ENCODE peak calls at places on chromosomes 11 and 22, in four cellular contexts. O is AG08395; F is Kasumi-1; H is stimulated activated CD8-positive, alpha-beta memory T cell treated with anti-CD3 and anti-CD28 coated beads, Interleukin-7, amount 100 ng/mL, for 1 hour. J is an unnamed sample.

GRCh38 chr11:32088117-32088941 is 2.5 kb upstream of the RCN1 start:
- DNase-seq in O (peak), H (no peak), F (no peak), J (peak)

GRCh38 chr11:111541209-111542061 is 915 bp downstream of the LAYN start:
- DNase-seq in O (peak), F (no peak), H (no peak), J (no peak)

GRCh38 chr11:2190670-2191471 is 19.3 kb upstream of the TH start:
- DNase-seq in F (peak), O (no peak), H (no peak), J (peak)

GRCh38 chr11:2202900-2203439 is 31.4 kb upstream of the TH start:
- DNase-seq in O (no peak), H (no peak), F (no peak), J (no peak)

GRCh38 chr11:85062626-85063025 is 564.5 kb downstream of the DLG2 start:
- DNase-seq in O (no peak), F (no peak), H (no peak), J (no peak)

GRCh38 chr22:31179345-31179744 is 19.4 kb downstream of the RNF185 start:
- DNase-seq in H (no peak), O (peak), F (no peak), J (peak)

GRCh38 chr11:88402192-88402715 is 64.7 kb upstream of the CTSC start:
- DNase-seq in F (no peak), O (peak), H (no peak), J (no peak)

GRCh38 chr11:17544181-17544622 is at the start of gene USH1C:
- DNase-seq in O (no peak), F (no peak), H (no peak), J (no peak)

GRCh38 chr22:23246982-23247766 is 66.9 kb downstream of the BCR start:
- DNase-seq in O (no peak), H (no peak), F (no peak), J (no peak)

GRCh38 chr22:46738961-46739870 is 1.2 kb upstream of the CERK start:
- DNase-seq in H (no peak), O (peak), F (no peak), J (no peak)

GRCh38 chr11:86955111-86955673 is at the start of gene FZD4:
- DNase-seq in F (peak), H (no peak), O (peak), J (peak)

GRCh38 chr22:30208631-30209603 is 37.6 kb downstream of the LIF start:
- DNase-seq in F (no peak), H (no peak), O (peak), J (no peak)

GRCh38 chr11:14774738-14775137 is 117.3 kb downstream of the CYP2R1 start:
- DNase-seq in O (no peak), F (no peak), H (no peak), J (no peak)

GRCh38 chr11:76155455-76156232 is 50.7 kb downstream of the WNT11 start:
- DNase-seq in O (no peak), F (no peak), H (no peak), J (no peak)

GRCh38 chr11:113400631-113401230 is 13.2 kb downstream of the ANKK1 start:
- DNase-seq in F (no peak), O (no peak), H (no peak), J (no peak)

GRCh38 chr22:39489094-39490068 is 12.7 kb upstream of the MIEF1 start:
- DNase-seq in O (no peak), F (no peak), H (no peak), J (no peak)

GRCh38 chr11:3959015-3959917 is 103.8 kb downstream of the STIM1 start:
- DNase-seq in O (peak), H (no peak), F (peak), J (peak)

GRCh38 chr22:24516301-24516737 is 21.2 kb downstream of the UPB1 start:
- DNase-seq in H (no peak), F (no peak), O (peak), J (no peak)

GRCh38 chr11:119196833-119197483 is 9.2 kb upstream of the CBL start:
- DNase-seq in O (peak), F (peak), H (peak), J (peak)

GRCh38 chr11:14969922-14970323 is 2.2 kb downstream of the CALCA start:
- DNase-seq in O (no peak), H (peak), F (peak), J (no peak)

GRCh38 chr11:111540114-111540920 is at the start of gene LAYN:
- DNase-seq in H (no peak), F (no peak), O (peak), J (peak)

GRCh38 chr11:73218106-73218829 is at the start of gene P2RY2:
- DNase-seq in F (peak), O (peak), H (no peak), J (peak)

GRCh38 chr11:5973530-5973929 is 5.2 kb upstream of the OR56A5 start:
- DNase-seq in H (no peak), F (no peak), O (no peak), J (no peak)

GRCh38 chr11:19194620-19195308 is 7.0 kb downstream of the CSRP3 start:
- DNase-seq in F (no peak), O (no peak), H (no peak), J (no peak)

GRCh38 chr11:47393163-47394049 is 15.0 kb upstream of the SLC39A13 start:
- DNase-seq in F (no peak), H (no peak), O (peak), J (no peak)

GRCh38 chr11:119852741-119853140 is 123.7 kb upstream of the NECTIN1 start:
- DNase-seq in H (no peak), O (no peak), F (no peak), J (no peak)

GRCh38 chr11:12785901-12786300 is 111.7 kb downstream of the TEAD1 start:
- DNase-seq in O (no peak), H (no peak), F (no peak), J (peak)

GRCh38 chr11:57321388-57321995 is 3.3 kb downstream of the TNKS1BP1 start:
- DNase-seq in H (no peak), O (no peak), F (no peak), J (no peak)

GRCh38 chr22:30922151-30922611 is 46.4 kb downstream of the MORC2 start:
- DNase-seq in H (peak), F (peak), O (peak), J (no peak)

GRCh38 chr11:66491315-66491935 is 11.2 kb downstream of the DPP3 start:
- DNase-seq in O (no peak), F (peak), H (no peak), J (no peak)

GRCh38 chr11:115132829-115133228 is 371.4 kb downstream of the CADM1 start:
- DNase-seq in O (no peak), F (no peak), H (no peak), J (no peak)

GRCh38 chr11:119445356-119445755 is 22.4 kb upstream of the THY1 start:
- DNase-seq in F (no peak), H (no peak), O (no peak), J (no peak)

GRCh38 chr11:81203876-81204275 is 1529.8 kb downstream of the FAM181B start:
- DNase-seq in F (no peak), O (no peak), H (no peak), J (no peak)

GRCh38 chr11:31106326-31106725 is 263.2 kb downstream of the DCDC1 start:
- DNase-seq in F (no peak), H (no peak), O (no peak), J (no peak)

GRCh38 chr11:1060885-1061616 is 13.6 kb upstream of the MUC2 start:
- DNase-seq in H (no peak), F (no peak), O (peak), J (no peak)

J was measured in DMS79 treated with DMSO at 0.1 percent for 48 hours.